ENCODE peak calls at places on chromosomes 5 and 9, in five cellular contexts. F, A, S, P and R are unnamed samples.

GRCh38 chr9:15306068-15306756 is 804 bp downstream of the TTC39B start:
- DNase-seq in F (peak), A (peak), S (no peak), P (peak), R (no peak)

GRCh38 chr5:179257190-179257741 is 88.0 kb downstream of the ADAMTS2 start:
- DNase-seq in F (no peak), A (no peak), S (no peak), P (no peak), R (no peak)

GRCh38 chr9:4299006-4299795 is 667 bp downstream of the GLIS3 start:
- DNase-seq in F (no peak), A (peak), S (peak), P (peak), R (no peak)

GRCh38 chr9:123997665-123998277 is 13.8 kb upstream of the LHX2 start:
- DNase-seq in F (no peak), A (no peak), S (no peak), P (peak), R (no peak)

GRCh38 chr5:179118756-179119414 is 58.7 kb downstream of the ZNF354C start:
- DNase-seq in F (no peak), A (peak), S (no peak), P (no peak), R (no peak)

GRCh38 chr9:98315551-98316060 is 60.2 kb upstream of the TBC1D2 start:
- DNase-seq in F (peak), A (peak), S (peak), P (peak), R (peak)

GRCh38 chr5:101677961-101678360 is 618.1 kb downstream of the SLCO4C1 start:
- DNase-seq in F (no peak), A (no peak), S (no peak), P (no peak), R (no peak)

GRCh38 chr5:140007311-140007710 is 35.8 kb downstream of the NRG2 start:
- DNase-seq in F (no peak), A (no peak), S (no peak), P (no peak), R (no peak)

GRCh38 chr5:43294226-43294625 is 19.0 kb downstream of the HMGCS1 start:
- DNase-seq in F (no peak), A (no peak), S (no peak), P (peak), R (peak)

GRCh38 chr9:88657893-88658292 is 122.9 kb downstream of the NXNL2 start:
- DNase-seq in F (no peak), A (no peak), S (no peak), P (peak), R (no peak)

GRCh38 chr9:20980713-20981481 is 50.5 kb downstream of the HACD4 start:
- DNase-seq in F (no peak), A (no peak), S (no peak), P (peak), R (peak)

GRCh38 chr5:172834570-172835245 is 657 bp downstream of the ERGIC1 start:
- DNase-seq in F (no peak), A (no peak), S (peak), P (no peak), R (no peak)

GRCh38 chr9:22514866-22515265 is 68.2 kb downstream of the DMRTA1 start:
- DNase-seq in F (no peak), A (no peak), S (no peak), P (no peak), R (no peak)

GRCh38 chr9:89655047-89655989 is 50.5 kb downstream of the GADD45G start:
- DNase-seq in F (no peak), A (no peak), S (no peak), P (no peak), R (no peak)

GRCh38 chr9:120868339-120868675 is 8.7 kb downstream of the PHF19 start:
- DNase-seq in F (no peak), A (no peak), S (no peak), P (peak), R (peak)

GRCh38 chr5:115977988-115978387 is 15.7 kb downstream of the LVRN start:
- DNase-seq in F (no peak), A (no peak), S (no peak), P (peak), R (peak)

GRCh38 chr5:55413644-55414043 is 105.9 kb downstream of the MTREX start:
- DNase-seq in F (no peak), A (no peak), S (no peak), P (no peak), R (no peak)

GRCh38 chr9:134493471-134494272 is 147.9 kb upstream of the COL5A1 start:
- DNase-seq in F (no peak), A (no peak), S (no peak), P (no peak), R (no peak)

GRCh38 chr9:86706391-86706790 is 240.9 kb downstream of the GAS1 start:
- DNase-seq in F (no peak), A (no peak), S (no peak), P (peak), R (no peak)